ENCODE peak calls at places on chromosome 22, in four cellular contexts. P is naive thymus-derived CD4-positive, alpha-beta T cell; L is nephron progenitor cell; R is T follicular helper cell. B is an unnamed sample.

GRCh38 chr22:43867839-43868652 is 5.7 kb upstream of the SULT4A1 start:
- DNase-seq in P (no peak), R (no peak), L (peak), B (peak)

GRCh38 chr22:38601221-38601764 is 31.3 kb upstream of the DMC1 start:
- DNase-seq in L (no peak), R (no peak), P (no peak), B (no peak)

GRCh38 chr22:42697542-42698013 is 23.1 kb downstream of the A4GALT start:
- DNase-seq in R (no peak), L (no peak), P (no peak), B (no peak)

GRCh38 chr22:41538583-41538982 is 5.7 kb downstream of the POLR3H start:
- DNase-seq in P (no peak), L (no peak), R (no peak), B (no peak)

GRCh38 chr22:49855491-49855911 is 1.9 kb downstream of the ZBED4 start:
- DNase-seq in P (no peak), R (no peak), L (no peak), B (no peak)

GRCh38 chr22:39098026-39098425 is 982 bp downstream of the APOBEC3H start:
- DNase-seq in L (no peak), R (no peak), P (no peak), B (no peak)

GRCh38 chr22:36546932-36547331 is 18.0 kb upstream of the EIF3D start:
- DNase-seq in L (no peak), P (no peak), R (no peak), B (no peak)

GRCh38 chr22:46004105-46004866 is 27.3 kb upstream of the WNT7B start:
- DNase-seq in P (no peak), R (no peak), L (no peak), B (no peak)

GRCh38 chr22:27810566-27810965 is 9.0 kb upstream of the MN1 start:
- DNase-seq in L (peak), R (no peak), P (no peak), B (no peak)

B was measured in endothelial cell.